ENCODE peak calls at places on chromosome 15, in five cellular contexts. A is upper lobe of right lung, D is keratinocyte, C is brain microvascular endothelial cell, U is hepatocyte. I is an unnamed sample. For H3K27me3, the result is how much of the 10 kb centered on the place peaks cover.

GRCh38 chr15:98889930-98890695 is 117.5 kb downstream of the PGPEP1L start:
- DNase-seq in A (no peak), D (no peak), C (peak), U (peak), I (peak)

GRCh38 chr15:71945012-71945411 is 134.7 kb downstream of the NR2E3 start:
- DNase-seq in A (no peak), D (no peak), C (no peak), U (no peak), I (no peak)

GRCh38 chr15:46441294-46442062 is 806.6 kb downstream of the SQOR start:
- DNase-seq in A (no peak), D (peak), C (no peak), U (peak), I (peak)

GRCh38 chr15:26433818-26434217 is 339.0 kb downstream of the GABRB3 start:
- DNase-seq in A (no peak), D (no peak), C (no peak), U (no peak), I (no peak)

GRCh38 chr15:94080416-94080815 is 150.9 kb upstream of the MCTP2 start:
- DNase-seq in A (no peak), D (peak), C (peak), U (no peak), I (peak)

GRCh38 chr15:85029221-85029620 is 47.6 kb downstream of the PDE8A start:
- DNase-seq in A (no peak), D (no peak), C (no peak), U (no peak), I (no peak)

GRCh38 chr15:42707068-42707467 is 29.9 kb downstream of the CDAN1 start:
- DNase-seq in A (no peak), D (no peak), C (no peak), U (no peak), I (no peak)

GRCh38 chr15:85752591-85752990 is 42.1 kb downstream of the KLHL25 start:
- DNase-seq in A (peak), D (peak), C (no peak), U (no peak), I (no peak)

GRCh38 chr15:35491173-35491572 is 54.8 kb downstream of the DPH6 start:
- DNase-seq in A (no peak), D (no peak), C (no peak), U (no peak), I (no peak)

GRCh38 chr15:79459666-79460065 is 27.5 kb downstream of the MINAR1 start:
- DNase-seq in A (no peak), D (no peak), C (no peak), U (no peak), I (no peak)

GRCh38 chr15:28992996-28993719 is 107.4 kb downstream of the APBA2 start:
- DNase-seq in A (peak), D (no peak), C (no peak), U (no peak), I (no peak)

GRCh38 chr15:31499953-31500808 is 173.5 kb downstream of the KLF13 start:
- DNase-seq in A (no peak), D (no peak), C (no peak), U (no peak), I (no peak)

GRCh38 chr15:51348688-51349087 is 7.2 kb downstream of the GLDN start:
- DNase-seq in A (no peak), D (no peak), C (no peak), U (no peak), I (no peak)

GRCh38 chr15:70430029-70430428 is 332.3 kb upstream of the TLE3 start:
- DNase-seq in A (no peak), D (peak), C (peak), U (peak), I (no peak)

GRCh38 chr15:75723171-75723846 is 10.7 kb upstream of the CSPG4 start:
- DNase-seq in A (no peak), D (no peak), C (no peak), U (peak), I (no peak)

GRCh38 chr15:31106495-31107300 is 5.2 kb upstream of the TRPM1 start:
- DNase-seq in A (no peak), D (no peak), C (no peak), U (no peak), I (peak)

GRCh38 chr15:67548532-67548852 is 6.0 kb downstream of the MAP2K5 start:
- DNase-seq in A (no peak), D (no peak), C (no peak), U (no peak), I (no peak)

GRCh38 chr15:67548862-67549651 is 6.6 kb downstream of the MAP2K5 start:
- DNase-seq in A (no peak), D (no peak), C (peak), U (peak), I (no peak)

GRCh38 chr15:67545864-67546263 is 3.4 kb downstream of the MAP2K5 start:
- DNase-seq in A (no peak), D (no peak), C (no peak), U (no peak), I (no peak)

GRCh38 chr15:67547836-67548531 is 5.5 kb downstream of the MAP2K5 start:
- DNase-seq in A (no peak), D (no peak), C (peak), U (no peak), I (no peak)

DNA sequence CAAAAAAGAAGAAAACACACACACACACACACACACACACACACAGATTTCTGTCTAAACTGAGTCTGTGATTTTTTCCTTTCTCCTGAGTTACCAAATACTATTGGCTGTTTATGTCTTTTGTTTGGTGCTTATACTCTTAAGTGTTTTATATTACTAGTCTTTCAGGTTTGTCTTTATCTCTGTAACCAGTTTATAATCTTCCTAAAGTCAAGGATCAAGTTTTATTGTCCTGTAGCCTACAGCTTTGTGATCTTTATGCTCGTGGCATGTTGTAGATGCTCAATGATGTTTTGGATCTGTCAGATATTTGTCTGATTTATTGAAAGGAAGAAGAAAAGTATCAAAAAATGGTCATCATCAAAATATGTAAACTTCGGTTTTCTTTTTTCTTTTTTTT is 4.6 kb downstream of the MAP2K5 start:
- DNase-seq in A (no peak), D (no peak), C (no peak), U (no peak), I (no peak)
- TF ChIP-seq CTCF in A (no peak), D (no peak), C (no peak), U (no peak), I (no peak)

GRCh38 chr15:40506964-40507571 is 36.3 kb downstream of the CHST14 start:
- DNase-seq in A (peak), D (no peak), C (peak), U (peak), I (no peak)
- H3K4me3 ChIP-seq in A (peak), D (peak), C (peak), U (no peak), I (peak)

DNA sequence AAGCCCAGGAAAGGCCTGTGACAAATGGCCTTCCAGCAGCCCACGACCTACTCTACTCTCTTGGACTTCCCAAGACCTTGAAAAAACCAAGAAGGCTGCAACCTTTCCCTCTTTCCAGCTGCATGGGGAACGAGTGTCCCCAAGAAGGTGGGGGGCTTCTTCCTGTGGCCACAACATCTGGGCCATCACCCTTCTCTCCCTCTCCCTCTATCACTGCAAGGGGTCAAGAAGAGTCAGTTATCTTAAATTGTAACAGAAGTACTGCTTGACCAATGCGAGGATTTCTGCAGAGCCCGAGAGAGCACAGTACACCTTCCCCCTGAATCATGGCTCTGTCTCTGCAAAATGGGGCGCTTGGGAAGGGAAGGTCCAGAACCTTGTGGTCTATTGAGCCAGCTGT is 63.7 kb upstream of the ACAN start:
- DNase-seq in A (no peak), D (no peak), C (no peak), U (no peak), I (no peak)
- H3K27me3 ChIP-seq in A (under half), D (under half), C (under half), U (under half), I (under half)

GRCh38 chr15:73156431-73157191 is 104.3 kb downstream of the NEO1 start:
- DNase-seq in A (no peak), D (no peak), C (no peak), U (no peak), I (no peak)
- TF ChIP-seq CTCF in A (no peak), D (peak), C (no peak), U (no peak), I (no peak)

DNA sequence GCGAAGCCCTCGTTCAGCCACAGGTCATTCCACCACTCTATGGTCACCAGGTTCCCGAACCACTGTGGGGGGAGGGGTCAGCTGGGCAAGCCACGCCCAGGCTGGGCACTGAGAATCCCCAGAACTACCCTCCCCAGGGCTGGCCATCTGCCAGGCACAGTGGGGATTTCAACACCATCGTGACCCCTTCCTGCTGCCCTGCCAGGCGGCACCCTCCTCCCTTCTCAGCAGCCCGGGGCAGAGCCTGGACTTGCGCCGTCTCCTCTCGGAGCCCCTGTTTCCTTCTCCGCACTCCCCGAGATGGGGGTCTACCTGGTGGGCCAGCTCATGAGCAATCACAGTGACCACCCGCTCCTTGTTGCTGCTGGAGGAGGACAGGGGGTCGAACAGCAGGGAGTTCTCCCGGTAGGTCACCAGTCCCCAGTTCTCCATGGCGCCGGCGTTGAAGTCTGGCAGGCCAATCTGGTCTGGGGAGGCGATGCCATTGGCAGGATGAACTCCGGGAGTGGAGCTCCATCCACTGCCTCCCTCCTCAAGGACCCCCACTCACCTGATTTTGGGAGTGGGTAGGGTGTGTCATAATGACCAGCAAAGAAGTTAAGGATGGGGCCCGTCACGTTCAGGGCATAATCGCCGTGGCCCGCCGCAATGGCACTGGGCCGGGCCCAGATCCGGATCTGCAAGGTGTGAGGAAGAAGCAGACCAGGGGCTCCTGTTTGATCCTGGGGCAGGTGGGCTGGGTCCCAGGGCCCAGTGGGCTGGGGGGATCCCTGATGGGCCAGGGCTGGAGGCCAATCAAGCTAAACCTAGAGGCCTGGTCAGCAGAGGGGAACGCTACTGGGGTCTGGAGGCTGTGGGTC is 10.5 kb downstream of the ANPEP start:
- DNase-seq in A (no peak), D (no peak), C (no peak), U (no peak), I (no peak)
- H3K4me3 ChIP-seq in A (no peak), D (no peak), C (no peak), U (no peak), I (no peak)

GRCh38 chr15:32718822-32719716 is 1.3 kb downstream of the GREM1 start:
- DNase-seq in A (no peak), D (no peak), C (no peak), U (peak), I (no peak)
- H3K27me3 ChIP-seq in A (half or more), D (half or more), C (under half), U (half or more), I (under half)